ENCODE peak calls at places on chromosomes 12 and 14, in nine cellular contexts. E is Peyer's patch, C is thyroid gland, Z is upper lobe of left lung, X is breast epithelium, P is heart left ventricle, N is IMR-90, L is HCT116, S is ovary. Y is an unnamed sample.
A peak's percentile ranks its signal among the peaks of the same experiment; 100 is the strongest.

GRCh38 chr14:58871972-58872530 is 234.3 kb downstream of the DACT1 start:
- DNase-seq in Z (no peak), X (no peak), L (no peak), N (peak; percentile 38), P (no peak), E (no peak), S (no peak), C (no peak), Y (no peak)

GRCh38 chr14:23186913-23187654 is 3.6 kb upstream of the SLC7A8 start:
- DNase-seq in N (peak; percentile 76), X (no peak), C (peak; percentile 52), P (peak; percentile 24), S (peak; percentile 75), L (peak; percentile 64), Z (no peak), E (no peak), Y (no peak)

GRCh38 chr12:132954471-132955048 is 1.5 kb downstream of the ZNF605 start:
- DNase-seq in E (no peak), X (no peak), L (no peak), N (no peak), S (no peak), P (no peak), C (no peak), Z (no peak), Y (no peak)

GRCh38 chr12:108234155-108234554 is 105.0 kb downstream of the CMKLR1 start:
- DNase-seq in E (no peak), X (no peak), N (no peak), Z (no peak), L (no peak), C (no peak), S (no peak), P (peak; percentile 26), Y (no peak)

GRCh38 chr14:64215274-64215673 is 78.9 kb downstream of the ESR2 start:
- DNase-seq in Z (no peak), X (no peak), C (no peak), N (no peak), P (no peak), L (no peak), S (no peak), E (no peak), Y (no peak)

GRCh38 chr12:38411426-38411825 is 94.9 kb downstream of the ALG10B start:
- DNase-seq in L (no peak), P (no peak), N (no peak), Z (no peak), E (no peak), S (no peak), X (no peak), C (no peak), Y (no peak)

GRCh38 chr14:67602995-67603545 is 3.0 kb upstream of the PIGH start:
- DNase-seq in Z (no peak), N (no peak), P (no peak), C (peak; percentile 86), X (no peak), S (no peak), E (peak; percentile 70), L (no peak), Y (no peak)

GRCh38 chr12:117318591-117318990 is 42.8 kb downstream of the NOS1 start:
- DNase-seq in S (no peak), X (no peak), Z (peak; percentile 60), P (no peak), C (peak; percentile 82), L (no peak), E (no peak), N (no peak), Y (no peak)

GRCh38 chr14:41072776-41073175 is 533.9 kb upstream of the LRFN5 start:
- DNase-seq in S (no peak), P (no peak), C (no peak), N (no peak), L (no peak), E (no peak), Z (no peak), X (no peak), Y (no peak)

DNA sequence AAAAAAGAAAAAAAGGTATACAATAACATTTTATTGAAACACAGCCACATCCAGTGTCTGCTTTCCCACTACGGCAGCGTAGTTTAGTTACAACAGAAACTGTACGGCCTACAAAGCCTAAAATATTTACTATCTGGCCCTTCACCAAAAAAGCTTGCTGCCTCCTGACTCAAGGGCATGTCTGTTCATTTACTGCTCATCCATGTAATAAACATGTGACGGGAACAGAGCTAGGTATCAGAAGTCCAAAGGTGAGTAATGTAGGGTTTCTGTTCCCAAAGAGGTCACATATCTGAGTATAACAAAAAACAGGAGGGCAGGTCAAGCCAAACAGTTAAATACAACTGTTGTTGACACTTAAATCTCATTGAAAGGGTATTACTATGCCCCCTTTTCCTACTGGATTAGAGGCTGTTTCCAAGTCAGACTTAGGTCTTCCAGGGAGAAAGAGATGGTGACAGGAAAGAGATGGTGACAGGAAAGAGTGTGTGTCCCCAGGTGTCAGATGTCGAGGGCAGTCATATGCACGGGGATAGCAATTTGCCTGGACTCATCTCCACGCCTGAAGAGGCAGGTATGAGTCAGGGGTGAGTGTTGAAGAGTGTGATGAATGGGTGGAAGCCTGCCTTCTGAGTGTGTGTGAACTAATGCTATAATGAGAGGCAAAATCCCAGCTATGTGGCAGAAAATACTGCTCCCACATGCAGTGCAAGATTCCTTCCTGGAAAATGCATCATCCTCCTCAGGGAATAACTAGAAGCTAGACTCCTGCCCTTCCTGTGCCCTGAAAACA is 77.7 kb downstream of the MAP3K9 start:
- DNase-seq in S (no peak), P (no peak), C (no peak), L (no peak), N (no peak), X (no peak), Z (no peak), E (no peak), Y (no peak)
- H3K36me3 ChIP-seq in S (no peaks in the 10 kb centered on the region), P (no peaks in the 10 kb centered on the region), C (peaks cover 15% of the 10 kb centered on the region), L (peaks cover 10% of the 10 kb centered on the region), N (no peaks in the 10 kb centered on the region), X (no peaks in the 10 kb centered on the region), Z (peaks cover 4% of the 10 kb centered on the region), E (no peaks in the 10 kb centered on the region), Y (peaks cover 5% of the 10 kb centered on the region)

DNA sequence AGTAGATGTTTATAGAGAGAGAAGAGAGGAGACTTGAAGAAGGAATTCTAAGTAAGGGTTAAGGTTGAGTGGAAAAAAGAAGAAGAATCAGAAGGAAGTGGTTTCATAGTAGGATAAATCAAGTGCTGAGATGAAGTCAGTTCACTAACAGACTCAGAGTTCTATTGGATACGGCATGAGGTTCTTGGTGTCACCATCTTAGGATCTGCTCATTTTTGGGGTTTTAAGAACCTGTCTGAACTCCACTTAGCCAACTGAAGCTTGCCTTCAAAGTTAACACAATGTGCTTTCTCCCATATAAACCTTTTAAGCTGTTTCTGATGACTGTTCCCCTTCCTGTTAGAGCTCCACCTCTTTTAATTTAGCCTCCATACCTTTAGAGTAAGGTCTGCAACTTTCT is 152.6 kb downstream of the PRKCH start:
- DNase-seq in C (no peak), N (no peak), E (no peak), P (no peak), S (no peak), L (no peak), Z (no peak), X (no peak), Y (no peak)
- TF ChIP-seq POLR2A in C (no peak), N (no peak), E (no peak), P (no peak), S (no peak), L (no peak), Z (peak; percentile 27), X (no peak), Y (no peak)

GRCh38 chr12:41269056-41269455 is 80.9 kb downstream of the PDZRN4 start:
- DNase-seq in S (no peak), E (no peak), C (no peak), X (no peak), L (no peak), N (no peak), Z (no peak), P (no peak), Y (no peak)

DNA sequence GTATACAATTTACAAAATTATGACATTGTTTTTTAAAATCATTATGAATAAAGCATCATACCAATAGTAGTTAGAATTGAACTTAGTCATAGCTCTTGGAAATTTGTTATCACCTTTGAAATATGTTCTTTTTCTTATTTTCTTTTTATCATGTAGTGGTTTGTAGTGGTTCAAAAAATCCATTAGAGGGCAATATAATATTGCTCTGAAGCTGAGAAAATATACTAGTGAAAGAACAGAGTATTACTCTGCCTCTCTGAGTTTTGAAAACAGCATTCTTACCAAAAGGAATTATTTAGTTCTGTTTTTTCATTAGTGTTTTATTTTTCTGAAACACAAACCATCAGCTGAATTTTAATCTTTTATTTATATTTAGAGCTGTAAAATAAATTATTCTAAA is 76.2 kb downstream of the PDZRN4 start:
- DNase-seq in P (no peak), N (no peak), S (no peak), E (no peak), L (no peak), X (no peak), C (no peak), Z (no peak), Y (no peak)
- TF ChIP-seq CTCF in P (peak; percentile 22), N (peak; percentile 45), S (no peak), E (no peak), L (peak; percentile 26), X (no peak), C (no peak), Z (peak; percentile 24), Y (peak; percentile 40)

GRCh38 chr12:104694711-104695110 is 238.0 kb downstream of the CHST11 start:
- DNase-seq in X (no peak), L (no peak), S (no peak), P (no peak), C (no peak), N (no peak), Z (no peak), E (no peak), Y (no peak)

GRCh38 chr12:104699489-104700194 is 242.9 kb downstream of the CHST11 start:
- DNase-seq in X (no peak), L (no peak), S (no peak), Z (no peak), C (no peak), E (no peak), P (no peak), N (peak; percentile 13), Y (no peak)

GRCh38 chr12:104695453-104696148 is 238.9 kb downstream of the CHST11 start:
- DNase-seq in P (no peak), X (no peak), E (peak; percentile 30), N (peak; percentile 93), S (no peak), C (peak; percentile 80), L (no peak), Z (no peak), Y (no peak)

GRCh38 chr12:104698871-104699270 is 242.1 kb downstream of the CHST11 start:
- DNase-seq in X (no peak), E (no peak), N (peak; percentile 32), L (no peak), P (no peak), S (no peak), C (no peak), Z (no peak), Y (no peak)

GRCh38 chr12:104697186-104697585 is 240.4 kb downstream of the CHST11 start:
- DNase-seq in P (no peak), L (no peak), C (peak; percentile 97), Z (no peak), S (no peak), E (no peak), X (no peak), N (no peak), Y (no peak)
- H3K36me3 ChIP-seq in P (no peaks in the 10 kb centered on the region), L (no peaks in the 10 kb centered on the region), C (no peaks in the 10 kb centered on the region), Z (no peaks in the 10 kb centered on the region), S (no peaks in the 10 kb centered on the region), E (no peaks in the 10 kb centered on the region), X (no peaks in the 10 kb centered on the region), N (no peaks in the 10 kb centered on the region), Y (no peaks in the 10 kb centered on the region)

GRCh38 chr12:124566181-124567034 is 1.0 kb downstream of the NCOR2 start:
- DNase-seq in N (peak; percentile 66), C (peak; percentile 91), X (peak; percentile 91), L (peak; percentile 42), E (peak; percentile 82), Z (peak; percentile 94), S (peak; percentile 90), P (peak; percentile 91), Y (no peak)
- TF ChIP-seq POLR2A in N (no peak), C (peak; percentile 29), X (no peak), L (no peak), E (peak; percentile 50), Z (peak; percentile 78), S (peak; percentile 45), P (peak; percentile 41), Y (no peak)